ENCODE peak calls at places on chromosomes 13 and 19, in nine cellular contexts. One of them, this sample, is unnamed.

GRCh38 chr19:45234089-45234869 is 10.9 kb downstream of the EXOC3L2 start:
- DNase-seq in tibial artery: no peak
- DNase-seq in heart left ventricle: no peak
- DNase-seq in IMR-90: no peak
- DNase-seq in mesendoderm: no peak
- DNase-seq in thoracic aorta: no peak
- DNase-seq in Panc1: no peak
- DNase-seq in dorsolateral prefrontal cortex: no peak
- DNase-seq in MM.1S: no peak
- DNase-seq in this sample: no peak

GRCh38 chr13:24348797-24349515 is 39.6 kb downstream of the C1QTNF9 start:
- DNase-seq in IMR-90: no peak
- DNase-seq in tibial artery: no peak
- DNase-seq in dorsolateral prefrontal cortex: no peak
- DNase-seq in mesendoderm: no peak
- DNase-seq in heart left ventricle: no peak
- DNase-seq in Panc1: no peak
- DNase-seq in thoracic aorta: no peak
- DNase-seq in MM.1S: no peak
- DNase-seq in this sample: no peak

GRCh38 chr13:36910545-36910944 is 9.5 kb downstream of the SMAD9 start:
- DNase-seq in IMR-90: no peak
- DNase-seq in Panc1: no peak
- DNase-seq in dorsolateral prefrontal cortex: no peak
- DNase-seq in heart left ventricle: no peak
- DNase-seq in tibial artery: no peak
- DNase-seq in mesendoderm: peak
- DNase-seq in MM.1S: no peak
- DNase-seq in thoracic aorta: no peak
- DNase-seq in this sample: no peak

GRCh38 chr13:23468811-23469210 is 35.3 kb upstream of the SACS start:
- DNase-seq in IMR-90: no peak
- DNase-seq in dorsolateral prefrontal cortex: no peak
- DNase-seq in tibial artery: no peak
- DNase-seq in mesendoderm: peak
- DNase-seq in MM.1S: no peak
- DNase-seq in Panc1: no peak
- DNase-seq in heart left ventricle: no peak
- DNase-seq in thoracic aorta: no peak
- DNase-seq in this sample: no peak

GRCh38 chr19:6963937-6964336 is 57.3 kb downstream of the MBD3L2B start:
- DNase-seq in IMR-90: no peak
- DNase-seq in tibial artery: no peak
- DNase-seq in Panc1: no peak
- DNase-seq in mesendoderm: no peak
- DNase-seq in dorsolateral prefrontal cortex: no peak
- DNase-seq in heart left ventricle: no peak
- DNase-seq in thoracic aorta: no peak
- DNase-seq in MM.1S: peak
- DNase-seq in this sample: no peak

GRCh38 chr19:53537126-53537522 is 821 bp upstream of the ZNF331 start:
- DNase-seq in thoracic aorta: no peak
- DNase-seq in heart left ventricle: no peak
- DNase-seq in dorsolateral prefrontal cortex: no peak
- DNase-seq in mesendoderm: no peak
- DNase-seq in IMR-90: no peak
- DNase-seq in Panc1: no peak
- DNase-seq in tibial artery: no peak
- DNase-seq in MM.1S: no peak
- DNase-seq in this sample: no peak

GRCh38 chr19:47227347-47228167 is 3.4 kb downstream of the BBC3 start:
- DNase-seq in mesendoderm: peak
- DNase-seq in dorsolateral prefrontal cortex: no peak
- DNase-seq in Panc1: no peak
- DNase-seq in tibial artery: peak
- DNase-seq in IMR-90: peak
- DNase-seq in MM.1S: peak
- DNase-seq in heart left ventricle: peak
- DNase-seq in thoracic aorta: peak
- DNase-seq in this sample: peak

GRCh38 chr19:17780781-17781180 is 14.2 kb upstream of the B3GNT3 start:
- DNase-seq in thoracic aorta: no peak
- DNase-seq in heart left ventricle: no peak
- DNase-seq in dorsolateral prefrontal cortex: no peak
- DNase-seq in MM.1S: no peak
- DNase-seq in tibial artery: no peak
- DNase-seq in IMR-90: no peak
- DNase-seq in mesendoderm: no peak
- DNase-seq in Panc1: no peak
- DNase-seq in this sample: no peak

GRCh38 chr19:5292843-5293606 is 47.6 kb downstream of the PTPRS start:
- DNase-seq in dorsolateral prefrontal cortex: peak
- DNase-seq in heart left ventricle: peak
- DNase-seq in MM.1S: no peak
- DNase-seq in thoracic aorta: peak
- DNase-seq in Panc1: no peak
- DNase-seq in tibial artery: peak
- DNase-seq in mesendoderm: peak
- DNase-seq in IMR-90: peak
- DNase-seq in this sample: peak

GRCh38 chr13:27968316-27969072 is 621 bp downstream of the CDX2 start:
- DNase-seq in Panc1: no peak
- DNase-seq in MM.1S: no peak
- DNase-seq in heart left ventricle: no peak
- DNase-seq in mesendoderm: peak
- DNase-seq in IMR-90: no peak
- DNase-seq in thoracic aorta: no peak
- DNase-seq in dorsolateral prefrontal cortex: no peak
- DNase-seq in tibial artery: no peak
- DNase-seq in this sample: no peak

GRCh38 chr13:19670147-19670546 is 36.7 kb downstream of the MPHOSPH8 start:
- DNase-seq in MM.1S: no peak
- DNase-seq in Panc1: no peak
- DNase-seq in thoracic aorta: no peak
- DNase-seq in tibial artery: no peak
- DNase-seq in dorsolateral prefrontal cortex: no peak
- DNase-seq in mesendoderm: no peak
- DNase-seq in IMR-90: no peak
- DNase-seq in heart left ventricle: no peak
- DNase-seq in this sample: no peak

GRCh38 chr13:109919715-109920375 is 133.5 kb upstream of the IRS2 start:
- DNase-seq in heart left ventricle: no peak
- DNase-seq in Panc1: no peak
- DNase-seq in mesendoderm: peak
- DNase-seq in MM.1S: no peak
- DNase-seq in tibial artery: no peak
- DNase-seq in IMR-90: peak
- DNase-seq in thoracic aorta: no peak
- DNase-seq in dorsolateral prefrontal cortex: no peak
- DNase-seq in this sample: no peak

GRCh38 chr13:46672338-46673090 is 119.5 kb downstream of the LRCH1 start:
- DNase-seq in thoracic aorta: no peak
- DNase-seq in MM.1S: no peak
- DNase-seq in Panc1: no peak
- DNase-seq in dorsolateral prefrontal cortex: no peak
- DNase-seq in tibial artery: no peak
- DNase-seq in mesendoderm: no peak
- DNase-seq in heart left ventricle: no peak
- DNase-seq in IMR-90: no peak
- DNase-seq in this sample: no peak

GRCh38 chr19:19181614-19182013 is 10.3 kb downstream of the BORCS8 start:
- DNase-seq in MM.1S: no peak
- DNase-seq in dorsolateral prefrontal cortex: no peak
- DNase-seq in Panc1: no peak
- DNase-seq in mesendoderm: no peak
- DNase-seq in heart left ventricle: no peak
- DNase-seq in tibial artery: no peak
- DNase-seq in IMR-90: no peak
- DNase-seq in thoracic aorta: no peak
- DNase-seq in this sample: no peak

GRCh38 chr13:44030615-44031014 is 150.9 kb downstream of the LACC1 start:
- DNase-seq in heart left ventricle: no peak
- DNase-seq in mesendoderm: no peak
- DNase-seq in MM.1S: no peak
- DNase-seq in dorsolateral prefrontal cortex: no peak
- DNase-seq in thoracic aorta: no peak
- DNase-seq in tibial artery: no peak
- DNase-seq in Panc1: no peak
- DNase-seq in IMR-90: no peak
- DNase-seq in this sample: no peak

GRCh38 chr19:33275933-33276619 is 26.3 kb downstream of the CEBPA start:
- DNase-seq in heart left ventricle: no peak
- DNase-seq in mesendoderm: no peak
- DNase-seq in IMR-90: no peak
- DNase-seq in tibial artery: no peak
- DNase-seq in MM.1S: no peak
- DNase-seq in Panc1: no peak
- DNase-seq in dorsolateral prefrontal cortex: no peak
- DNase-seq in thoracic aorta: no peak
- DNase-seq in this sample: no peak

GRCh38 chr13:109871018-109871370 is 84.6 kb upstream of the IRS2 start:
- DNase-seq in tibial artery: no peak
- DNase-seq in heart left ventricle: no peak
- DNase-seq in dorsolateral prefrontal cortex: no peak
- DNase-seq in Panc1: no peak
- DNase-seq in MM.1S: no peak
- DNase-seq in IMR-90: peak
- DNase-seq in mesendoderm: no peak
- DNase-seq in thoracic aorta: no peak
- DNase-seq in this sample: no peak

GRCh38 chr13:59472134-59472533 is 691.6 kb downstream of the DIAPH3 start:
- DNase-seq in dorsolateral prefrontal cortex: no peak
- DNase-seq in Panc1: no peak
- DNase-seq in tibial artery: no peak
- DNase-seq in mesendoderm: no peak
- DNase-seq in MM.1S: no peak
- DNase-seq in IMR-90: peak
- DNase-seq in thoracic aorta: no peak
- DNase-seq in heart left ventricle: no peak
- DNase-seq in this sample: no peak

GRCh38 chr19:42942187-42942789 is 5.3 kb upstream of the PSG7 start:
- DNase-seq in thoracic aorta: no peak
- DNase-seq in Panc1: no peak
- DNase-seq in tibial artery: no peak
- DNase-seq in heart left ventricle: no peak
- DNase-seq in IMR-90: peak
- DNase-seq in mesendoderm: no peak
- DNase-seq in dorsolateral prefrontal cortex: no peak
- DNase-seq in MM.1S: no peak
- DNase-seq in this sample: no peak

GRCh38 chr13:114057131-114058050 is 75.0 kb downstream of the RASA3 start:
- DNase-seq in tibial artery: no peak
- DNase-seq in dorsolateral prefrontal cortex: no peak
- DNase-seq in mesendoderm: no peak
- DNase-seq in IMR-90: no peak
- DNase-seq in thoracic aorta: no peak
- DNase-seq in Panc1: no peak
- DNase-seq in MM.1S: no peak
- DNase-seq in heart left ventricle: no peak
- DNase-seq in this sample: no peak
- H3K27ac ChIP-seq in tibial artery: peak
- H3K27ac ChIP-seq in dorsolateral prefrontal cortex: peak
- H3K27ac ChIP-seq in mesendoderm: no peak
- H3K27ac ChIP-seq in IMR-90: no peak
- H3K27ac ChIP-seq in thoracic aorta: no peak
- H3K27ac ChIP-seq in Panc1: peak
- H3K27ac ChIP-seq in MM.1S: no peak
- H3K27ac ChIP-seq in heart left ventricle: no peak
- H3K27ac ChIP-seq in this sample: peak

GRCh38 chr13:63853816-63854215 is 2438.2 kb upstream of the PCDH20 start:
- DNase-seq in MM.1S: no peak
- DNase-seq in Panc1: no peak
- DNase-seq in mesendoderm: peak
- DNase-seq in tibial artery: no peak
- DNase-seq in thoracic aorta: no peak
- DNase-seq in heart left ventricle: no peak
- DNase-seq in dorsolateral prefrontal cortex: no peak
- DNase-seq in IMR-90: no peak
- DNase-seq in this sample: no peak
- H3K27ac ChIP-seq in MM.1S: no peak
- H3K27ac ChIP-seq in Panc1: no peak
- H3K27ac ChIP-seq in mesendoderm: no peak
- H3K27ac ChIP-seq in tibial artery: no peak
- H3K27ac ChIP-seq in thoracic aorta: no peak
- H3K27ac ChIP-seq in heart left ventricle: no peak
- H3K27ac ChIP-seq in dorsolateral prefrontal cortex: no peak
- H3K27ac ChIP-seq in IMR-90: no peak
- H3K27ac ChIP-seq in this sample: no peak

GRCh38 chr19:31347828-31348314 is 1.4 kb downstream of the TSHZ3 start:
- DNase-seq in Panc1: no peak
- DNase-seq in heart left ventricle: no peak
- DNase-seq in thoracic aorta: no peak
- DNase-seq in MM.1S: no peak
- DNase-seq in tibial artery: no peak
- DNase-seq in dorsolateral prefrontal cortex: no peak
- DNase-seq in IMR-90: peak
- DNase-seq in mesendoderm: no peak
- DNase-seq in this sample: no peak
- H3K27ac ChIP-seq in Panc1: no peak
- H3K27ac ChIP-seq in heart left ventricle: no peak
- H3K27ac ChIP-seq in thoracic aorta: no peak
- H3K27ac ChIP-seq in MM.1S: no peak
- H3K27ac ChIP-seq in tibial artery: peak
- H3K27ac ChIP-seq in dorsolateral prefrontal cortex: peak
- H3K27ac ChIP-seq in IMR-90: peak
- H3K27ac ChIP-seq in mesendoderm: no peak
- H3K27ac ChIP-seq in this sample: no peak

DNA sequence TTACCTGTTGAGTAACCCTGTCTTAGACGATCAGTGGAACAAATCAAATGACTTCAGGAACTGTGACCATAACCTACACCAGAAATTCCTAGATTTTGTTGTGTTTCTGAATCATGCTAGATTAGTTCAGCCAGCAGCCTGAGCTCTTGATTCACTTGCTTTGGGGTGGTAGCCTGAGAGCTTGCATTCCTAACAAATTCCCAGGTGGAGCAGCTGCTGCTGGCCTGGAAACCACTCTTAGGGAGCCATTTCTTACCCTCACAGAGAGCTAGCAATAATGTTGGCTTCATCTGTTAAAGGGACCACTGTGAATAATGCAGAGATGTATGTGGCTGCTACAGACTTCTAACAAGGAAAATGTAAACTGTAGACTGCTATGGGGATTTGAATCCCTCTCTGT is 388.1 kb upstream of the PRR20A start:
- DNase-seq in tibial artery: no peak
- DNase-seq in thoracic aorta: no peak
- DNase-seq in heart left ventricle: no peak
- DNase-seq in MM.1S: no peak
- DNase-seq in dorsolateral prefrontal cortex: no peak
- DNase-seq in IMR-90: no peak
- DNase-seq in mesendoderm: peak
- DNase-seq in Panc1: no peak
- DNase-seq in this sample: no peak
- H3K27ac ChIP-seq in tibial artery: no peak
- H3K27ac ChIP-seq in thoracic aorta: no peak
- H3K27ac ChIP-seq in heart left ventricle: no peak
- H3K27ac ChIP-seq in MM.1S: no peak
- H3K27ac ChIP-seq in dorsolateral prefrontal cortex: no peak
- H3K27ac ChIP-seq in IMR-90: no peak
- H3K27ac ChIP-seq in mesendoderm: no peak
- H3K27ac ChIP-seq in Panc1: no peak
- H3K27ac ChIP-seq in this sample: no peak

GRCh38 chr19:29837448-29837961 is 25.7 kb downstream of the CCNE1 start:
- DNase-seq in heart left ventricle: no peak
- DNase-seq in tibial artery: no peak
- DNase-seq in dorsolateral prefrontal cortex: no peak
- DNase-seq in IMR-90: no peak
- DNase-seq in MM.1S: peak
- DNase-seq in Panc1: no peak
- DNase-seq in mesendoderm: no peak
- DNase-seq in thoracic aorta: no peak
- DNase-seq in this sample: no peak
- H3K27ac ChIP-seq in heart left ventricle: no peak
- H3K27ac ChIP-seq in tibial artery: no peak
- H3K27ac ChIP-seq in dorsolateral prefrontal cortex: no peak
- H3K27ac ChIP-seq in IMR-90: no peak
- H3K27ac ChIP-seq in MM.1S: peak
- H3K27ac ChIP-seq in Panc1: no peak
- H3K27ac ChIP-seq in mesendoderm: no peak
- H3K27ac ChIP-seq in thoracic aorta: no peak
- H3K27ac ChIP-seq in this sample: no peak

This sample was measured in caudate nucleus.